ENCODE peak calls at places on chromosomes 6 and 20, in eight cellular contexts. T is hypothalamus, R is ACHN, Q is NAMALWA, O is CD14-positive monocyte, L is HFFc6, H is GM10248, N is EH. D is an unnamed sample.

GRCh38 chr6:148239777-148240462 is 102.7 kb upstream of the SASH1 start:
- DNase-seq in Q (no peak), H (no peak), O (no peak), T (no peak), L (no peak), N (peak), R (no peak), D (peak)

GRCh38 chr6:118933855-118934460 is 1.0 kb downstream of the MCM9 start:
- DNase-seq in T (no peak), R (no peak), N (no peak), O (no peak), H (no peak), L (no peak), Q (no peak), D (no peak)

GRCh38 chr20:54028276-54029011 is 42.0 kb downstream of the BCAS1 start:
- DNase-seq in L (no peak), H (no peak), R (no peak), T (peak), N (no peak), O (no peak), Q (no peak), D (no peak)

GRCh38 chr6:119147101-119148053 is 68.9 kb upstream of the FAM184A start:
- DNase-seq in R (peak), H (peak), T (peak), N (peak), L (peak), O (peak), Q (no peak), D (peak)

GRCh38 chr20:45300961-45301360 is 5.7 kb upstream of the RBPJL start:
- DNase-seq in H (peak), R (peak), L (peak), N (peak), T (no peak), Q (peak), O (no peak), D (no peak)

GRCh38 chr6:132264101-132264500 is 137.2 kb downstream of the MOXD1 start:
- DNase-seq in R (no peak), H (no peak), L (no peak), N (no peak), Q (no peak), O (no peak), T (no peak), D (no peak)

GRCh38 chr6:105177521-105177920 is 2.3 kb downstream of the POPDC3 start:
- DNase-seq in Q (no peak), L (no peak), R (no peak), T (no peak), H (no peak), O (no peak), N (no peak), D (no peak)

GRCh38 chr20:49043000-49043399 is 3.1 kb upstream of the CSE1L start:
- DNase-seq in R (no peak), Q (no peak), T (no peak), L (no peak), H (no peak), N (no peak), O (no peak), D (no peak)

GRCh38 chr6:31676904-31677303 is 4.0 kb downstream of the LY6G5C start:
- DNase-seq in R (no peak), O (no peak), H (no peak), Q (no peak), L (no peak), T (no peak), N (no peak), D (no peak)

GRCh38 chr20:21432911-21433310 is 35.6 kb upstream of the NKX2-4 start:
- DNase-seq in R (peak), N (peak), L (no peak), O (no peak), T (no peak), Q (no peak), H (no peak), D (no peak)

GRCh38 chr6:26351544-26351953 is 13.4 kb upstream of the BTN3A2 start:
- DNase-seq in T (no peak), N (peak), H (no peak), Q (no peak), R (peak), O (peak), L (peak), D (no peak)

GRCh38 chr20:38114353-38114791 is 50.7 kb downstream of the TGM2 start:
- DNase-seq in O (no peak), T (no peak), L (peak), Q (no peak), N (peak), H (no peak), R (no peak), D (no peak)

GRCh38 chr6:137357948-137358266 is 136.3 kb downstream of the OLIG3 start:
- DNase-seq in L (no peak), Q (no peak), T (no peak), R (no peak), O (no peak), N (no peak), H (no peak), D (no peak)

GRCh38 chr20:63767886-63768285 is 28.3 kb downstream of the SLC2A4RG start:
- DNase-seq in R (no peak), L (no peak), Q (no peak), T (no peak), O (no peak), N (no peak), H (no peak), D (no peak)

GRCh38 chr6:95973976-95974375 is 41.8 kb upstream of the FUT9 start:
- DNase-seq in N (no peak), T (no peak), R (no peak), L (no peak), Q (no peak), H (no peak), O (no peak), D (no peak)

GRCh38 chr6:150883521-150883920 is 18.0 kb downstream of the MTHFD1L start:
- DNase-seq in T (no peak), L (no peak), O (no peak), H (no peak), N (peak), Q (no peak), R (no peak), D (no peak)